ENCODE peak calls at places on chromosomes 4 and X, in five cellular contexts. R, N, H, W and A are unnamed samples.

GRCh38 chr4:159899596-159899995 is 796.7 kb downstream of the RAPGEF2 start:
- DNase-seq in H (no peak), W (no peak), N (no peak), R (no peak), A (no peak)

GRCh38 chr4:76744253-76744921 is 153.6 kb downstream of the SOWAHB start:
- DNase-seq in H (no peak), R (no peak), W (no peak), N (no peak), A (no peak)

GRCh38 chr4:1418494-1419285 is 12.4 kb upstream of the NKX1-1 start:
- DNase-seq in N (no peak), W (no peak), R (no peak), H (no peak), A (no peak)

GRCh38 chrX:21905209-21905735 is 35.2 kb upstream of the SMS start:
- DNase-seq in N (no peak), H (no peak), R (no peak), W (no peak), A (peak)

GRCh38 chr4:56183344-56183959 is 203.8 kb downstream of the AASDH start:
- DNase-seq in W (peak), N (no peak), R (no peak), H (no peak), A (no peak)

GRCh38 chr4:183130328-183131155 is 31.5 kb downstream of the WWC2 start:
- DNase-seq in N (no peak), R (no peak), H (no peak), W (no peak), A (no peak)

GRCh38 chr4:157270108-157270507 is 49.6 kb downstream of the GRIA2 start:
- DNase-seq in N (no peak), R (no peak), H (no peak), W (no peak), A (peak)

GRCh38 chr4:24472514-24473308 is 111.6 kb downstream of the DHX15 start:
- DNase-seq in H (peak), N (peak), W (peak), R (no peak), A (peak)

GRCh38 chr4:116357758-116358157 is 727.6 kb downstream of the TRAM1L1 start:
- DNase-seq in R (no peak), H (no peak), W (no peak), N (no peak), A (no peak)

GRCh38 chrX:30659421-30659820 is 6.2 kb downstream of the GK start:
- DNase-seq in W (no peak), H (no peak), R (peak), N (no peak), A (no peak)

GRCh38 chr4:94571301-94571700 is 119.6 kb downstream of the PDLIM5 start:
- DNase-seq in N (no peak), W (no peak), R (no peak), H (no peak), A (no peak)

GRCh38 chr4:122847931-122848330 is 21.3 kb downstream of the FGF2 start:
- DNase-seq in W (no peak), H (no peak), R (no peak), N (no peak), A (no peak)

GRCh38 chr4:70895405-70895804 is 6.8 kb upstream of the MOB1B start:
- DNase-seq in N (no peak), H (no peak), R (no peak), W (no peak), A (no peak)

GRCh38 chr4:680931-681645 is 6.7 kb downstream of the MYL5 start:
- DNase-seq in N (no peak), R (no peak), H (peak), W (peak), A (peak)

GRCh38 chrX:2870650-2871049 is 41.9 kb downstream of the GYG2 start:
- DNase-seq in N (no peak), H (no peak), W (no peak), R (no peak), A (no peak)

GRCh38 chrX:71378752-71379151 is 12.6 kb downstream of the TAF1 start:
- DNase-seq in W (no peak), R (peak), H (no peak), N (no peak), A (no peak)

GRCh38 chr4:154473497-154473896 is 18.1 kb downstream of the DCHS2 start:
- DNase-seq in H (no peak), R (no peak), N (no peak), W (no peak), A (no peak)